ENCODE peak calls at places on chromosomes 2 and 18, in nine cellular contexts. W is HAP-1; U is naive thymus-derived CD4-positive, alpha-beta T cell; R is ovary; P is uterus; Y is heart right ventricle; D is adrenal gland; G is transverse colon; V is cardiac fibroblast. O is an unnamed sample.

GRCh38 chr2:190320696-190321095 is 1.1 kb upstream of the HIBCH start:
- DNase-seq in W (no peak), U (no peak), R (no peak), P (no peak), Y (no peak), D (no peak), G (no peak), V (no peak), O (no peak)

GRCh38 chr18:35549515-35549914 is 32.0 kb upstream of the GALNT1 start:
- DNase-seq in W (no peak), U (no peak), R (no peak), P (no peak), Y (no peak), D (no peak), G (no peak), V (no peak), O (no peak)

GRCh38 chr2:200454839-200455801 is 54.7 kb downstream of the KCTD18 start:
- DNase-seq in W (no peak), U (no peak), R (no peak), P (no peak), Y (no peak), D (peak), G (no peak), V (peak), O (peak)

GRCh38 chr2:134333646-134334189 is 79.8 kb downstream of the MGAT5 start:
- DNase-seq in W (no peak), U (no peak), R (no peak), P (no peak), Y (peak), D (no peak), G (no peak), V (peak), O (no peak)

GRCh38 chr2:240983996-240984498 is 14.4 kb upstream of the SNED1 start:
- DNase-seq in W (no peak), U (no peak), R (peak), P (peak), Y (no peak), D (peak), G (peak), V (no peak), O (no peak)

GRCh38 chr2:120715356-120715755 is 20.3 kb upstream of the GLI2 start:
- DNase-seq in W (no peak), U (no peak), R (no peak), P (no peak), Y (no peak), D (no peak), G (no peak), V (no peak), O (peak)

GRCh38 chr2:45567974-45568789 is 42.9 kb downstream of the SRBD1 start:
- DNase-seq in W (no peak), U (peak), R (no peak), P (no peak), Y (no peak), D (no peak), G (no peak), V (peak), O (no peak)

GRCh38 chr2:217972037-217972436 is 30.8 kb downstream of the TNS1 start:
- DNase-seq in W (no peak), U (no peak), R (no peak), P (no peak), Y (no peak), D (no peak), G (no peak), V (no peak), O (no peak)

GRCh38 chr2:5803547-5803946 is 111.4 kb downstream of the SOX11 start:
- DNase-seq in W (no peak), U (no peak), R (no peak), P (no peak), Y (no peak), D (no peak), G (no peak), V (no peak), O (peak)

GRCh38 chr2:207248702-207249355 is 83.1 kb upstream of the KLF7 start:
- DNase-seq in W (no peak), U (no peak), R (no peak), P (no peak), Y (no peak), D (no peak), G (no peak), V (peak), O (peak)

GRCh38 chr18:79754831-79755351 is 42.8 kb upstream of the KCNG2 start:
- DNase-seq in W (no peak), U (no peak), R (no peak), P (no peak), Y (no peak), D (no peak), G (no peak), V (no peak), O (no peak)

GRCh38 chr2:195779491-195779890 is 122.5 kb downstream of the SLC39A10 start:
- DNase-seq in W (no peak), U (no peak), R (no peak), P (no peak), Y (no peak), D (no peak), G (no peak), V (peak), O (peak)

GRCh38 chr2:69013837-69014796 is 1.1 kb downstream of the ANTXR1 start:
- DNase-seq in W (no peak), U (no peak), R (no peak), P (peak), Y (no peak), D (no peak), G (no peak), V (peak), O (peak)

GRCh38 chr18:9707381-9708056 is 582 bp upstream of the RAB31 start:
- DNase-seq in W (no peak), U (no peak), R (no peak), P (peak), Y (no peak), D (no peak), G (no peak), V (peak), O (no peak)

GRCh38 chr18:58838165-58838860 is 26.4 kb upstream of the ZNF532 start:
- DNase-seq in W (peak), U (no peak), R (no peak), P (no peak), Y (no peak), D (no peak), G (no peak), V (no peak), O (no peak)

GRCh38 chr2:1704606-1705556 is 39.4 kb downstream of the PXDN start:
- DNase-seq in W (no peak), U (no peak), R (no peak), P (no peak), Y (peak), D (no peak), G (no peak), V (peak), O (peak)

GRCh38 chr2:44952143-44952805 is 10.8 kb downstream of the SIX3 start:
- DNase-seq in W (no peak), U (no peak), R (no peak), P (no peak), Y (no peak), D (peak), G (peak), V (peak), O (peak)

GRCh38 chr18:47981320-47981719 is 50.9 kb upstream of the SMAD2 start:
- DNase-seq in W (peak), U (no peak), R (no peak), P (no peak), Y (no peak), D (no peak), G (no peak), V (no peak), O (no peak)

GRCh38 chr2:12331698-12332097 is 385.0 kb upstream of the TRIB2 start:
- DNase-seq in W (no peak), U (no peak), R (no peak), P (no peak), Y (no peak), D (no peak), G (no peak), V (no peak), O (no peak)

GRCh38 chr2:46540496-46541342 is 61.4 kb downstream of the TMEM247 start:
- DNase-seq in W (no peak), U (no peak), R (no peak), P (peak), Y (peak), D (peak), G (no peak), V (peak), O (peak)

GRCh38 chr2:162261032-162261945 is 18.0 kb upstream of the FAP start:
- DNase-seq in W (peak), U (no peak), R (no peak), P (no peak), Y (peak), D (peak), G (peak), V (peak), O (peak)

GRCh38 chr2:233075966-233076339 is 15.8 kb downstream of the INPP5D start:
- DNase-seq in W (no peak), U (peak), R (no peak), P (no peak), Y (no peak), D (no peak), G (peak), V (no peak), O (no peak)

GRCh38 chr2:55459278-55459677 is 39.6 kb upstream of the CCDC88A start:
- DNase-seq in W (no peak), U (no peak), R (no peak), P (no peak), Y (no peak), D (no peak), G (no peak), V (no peak), O (no peak)

GRCh38 chr2:55459741-55460274 is 40.2 kb upstream of the CCDC88A start:
- DNase-seq in W (no peak), U (no peak), R (no peak), P (no peak), Y (no peak), D (no peak), G (no peak), V (no peak), O (no peak)

GRCh38 chr2:55461679-55462078 is 42.0 kb upstream of the CCDC88A start:
- DNase-seq in W (no peak), U (no peak), R (no peak), P (no peak), Y (no peak), D (no peak), G (no peak), V (no peak), O (no peak)

GRCh38 chr2:55460562-55460961 is 40.9 kb upstream of the CCDC88A start:
- DNase-seq in W (no peak), U (no peak), R (no peak), P (no peak), Y (no peak), D (no peak), G (no peak), V (peak), O (no peak)
- H3K4me3 ChIP-seq in W (no peak), U (no peak), R (no peak), P (no peak), Y (no peak), D (no peak), G (no peak), V (no peak), O (no peak)

GRCh38 chr2:137262600-137262999 is 497.3 kb downstream of the THSD7B start:
- DNase-seq in W (peak), U (no peak), R (no peak), P (no peak), Y (no peak), D (no peak), G (no peak), V (no peak), O (no peak)
- H3K4me3 ChIP-seq in W (no peak), U (no peak), R (no peak), P (no peak), Y (no peak), D (no peak), G (no peak), V (no peak), O (no peak)

GRCh38 chr2:209763106-209763505 is 8.5 kb upstream of the UNC80 start:
- DNase-seq in W (no peak), U (no peak), R (no peak), P (no peak), Y (no peak), D (no peak), G (no peak), V (no peak), O (no peak)

GRCh38 chr2:209767316-209767715 is 4.3 kb upstream of the UNC80 start:
- DNase-seq in W (no peak), U (no peak), R (no peak), P (no peak), Y (no peak), D (no peak), G (no peak), V (no peak), O (no peak)

GRCh38 chr2:209768557-209768956 is 3.1 kb upstream of the UNC80 start:
- DNase-seq in W (no peak), U (no peak), R (no peak), P (no peak), Y (no peak), D (no peak), G (no peak), V (no peak), O (no peak)

GRCh38 chr2:209762564-209762963 is 9.1 kb upstream of the UNC80 start:
- DNase-seq in W (no peak), U (no peak), R (no peak), P (no peak), Y (no peak), D (no peak), G (no peak), V (peak), O (no peak)

GRCh38 chr2:209766613-209767012 is 5.0 kb upstream of the UNC80 start:
- DNase-seq in W (no peak), U (no peak), R (no peak), P (no peak), Y (no peak), D (no peak), G (no peak), V (no peak), O (no peak)
- H3K4me3 ChIP-seq in W (no peak), U (no peak), R (no peak), P (no peak), Y (no peak), D (no peak), G (no peak), V (no peak), O (no peak)

GRCh38 chr2:31810200-31810917 is 200.4 kb downstream of the MEMO1 start:
- DNase-seq in W (no peak), U (no peak), R (no peak), P (no peak), Y (no peak), D (no peak), G (no peak), V (no peak), O (no peak)

GRCh38 chr2:31802711-31803110 is 208.1 kb downstream of the MEMO1 start:
- DNase-seq in W (no peak), U (no peak), R (no peak), P (no peak), Y (no peak), D (no peak), G (no peak), V (no peak), O (no peak)

DNA sequence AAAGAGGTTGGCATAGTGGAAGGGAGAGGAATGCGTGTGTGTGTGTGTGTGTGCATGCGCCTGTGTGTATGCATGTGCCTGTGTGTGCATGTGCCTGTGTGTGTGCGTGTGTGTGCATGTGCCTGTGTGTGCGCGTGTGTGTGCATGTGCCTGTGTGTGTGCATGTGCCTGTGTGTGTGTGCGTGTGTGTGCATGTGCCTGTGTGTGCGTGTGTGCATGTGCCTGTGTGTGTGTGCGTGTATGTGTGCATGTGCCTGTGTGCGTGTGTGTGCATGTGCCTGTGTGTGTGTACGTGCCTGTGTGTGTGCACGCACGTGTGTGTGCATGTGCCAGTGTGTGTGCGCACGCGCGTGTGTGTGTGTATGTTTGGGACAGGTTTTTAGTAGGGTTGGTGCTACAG is 205.1 kb downstream of the MEMO1 start:
- DNase-seq in W (no peak), U (no peak), R (no peak), P (no peak), Y (no peak), D (no peak), G (no peak), V (no peak), O (no peak)
- H3K4me3 ChIP-seq in W (no peak), U (no peak), R (no peak), P (no peak), Y (no peak), D (no peak), G (no peak), V (no peak), O (no peak)

GRCh38 chr2:231394201-231395141 is 1.0 kb upstream of the B3GNT7 start:
- DNase-seq in W (no peak), U (no peak), R (no peak), P (no peak), Y (no peak), D (no peak), G (no peak), V (no peak), O (no peak)

GRCh38 chr2:231396058-231396821 is 730 bp downstream of the B3GNT7 start:
- DNase-seq in W (no peak), U (no peak), R (no peak), P (no peak), Y (no peak), D (no peak), G (no peak), V (no peak), O (no peak)

GRCh38 chr2:231397011-231397927 is 1.8 kb downstream of the B3GNT7 start:
- DNase-seq in W (no peak), U (no peak), R (no peak), P (no peak), Y (no peak), D (no peak), G (no peak), V (no peak), O (no peak)

GRCh38 chr2:231393149-231394131 is 2.1 kb upstream of the B3GNT7 start:
- DNase-seq in W (no peak), U (no peak), R (no peak), P (no peak), Y (no peak), D (no peak), G (no peak), V (no peak), O (no peak)

DNA sequence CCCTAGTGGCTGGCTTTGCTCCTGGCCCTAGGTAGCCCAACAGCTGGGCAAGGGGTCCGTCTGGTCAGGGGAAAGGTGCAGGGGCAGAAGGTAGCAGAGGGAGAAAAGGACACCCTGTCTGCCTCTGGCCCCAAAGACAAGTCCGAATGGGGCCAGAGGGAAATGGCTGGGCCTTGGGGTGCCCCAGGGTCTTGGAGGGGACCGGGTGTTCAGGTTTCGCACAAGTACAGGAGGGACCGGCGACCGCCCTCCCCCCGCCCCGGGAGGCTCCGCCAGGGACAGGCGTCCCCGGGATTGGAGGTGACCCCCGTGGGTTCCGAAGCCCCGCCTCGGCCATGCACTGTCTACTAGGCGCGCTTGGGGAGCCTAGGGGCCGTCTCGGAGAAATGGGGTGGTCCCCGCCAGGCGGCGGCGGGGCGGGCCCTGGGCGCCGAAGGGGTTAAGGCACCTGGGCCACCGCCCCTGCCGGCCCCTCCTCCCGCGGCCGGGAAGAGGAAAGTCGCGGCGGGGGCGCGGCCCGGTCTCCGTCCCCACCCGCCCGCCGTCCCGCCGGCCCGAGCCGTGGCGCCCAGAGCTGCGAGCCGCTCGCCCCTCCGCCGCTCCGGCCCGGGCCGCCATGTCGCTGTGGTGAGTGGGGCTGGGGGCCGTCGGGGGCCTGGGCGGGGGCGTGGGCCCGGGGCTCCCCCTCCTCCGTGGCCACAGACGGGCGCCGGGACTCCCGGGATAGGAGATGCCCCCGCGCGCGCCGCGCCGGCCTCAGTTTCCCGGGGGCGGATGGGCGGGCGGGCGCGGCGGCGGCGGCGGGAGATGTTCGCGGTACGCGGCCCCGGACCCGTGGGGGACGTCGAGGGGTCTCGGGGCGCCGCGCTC is at the start of gene B3GNT7:
- DNase-seq in W (no peak), U (no peak), R (peak), P (no peak), Y (no peak), D (no peak), G (peak), V (no peak), O (no peak)
- H3K4me3 ChIP-seq in W (no peak), U (no peak), R (peak), P (peak), Y (peak), D (peak), G (peak), V (peak), O (no peak)

GRCh38 chr2:127423476-127423840 is 5.2 kb downstream of the PROC start:
- DNase-seq in W (no peak), U (no peak), R (no peak), P (no peak), Y (no peak), D (no peak), G (peak), V (no peak), O (no peak)
- H3K4me3 ChIP-seq in W (peak), U (no peak), R (no peak), P (peak), Y (peak), D (peak), G (peak), V (peak), O (peak)

GRCh38 chr2:235492850-235493344 is 946 bp upstream of the AGAP1 start:
- DNase-seq in W (no peak), U (no peak), R (no peak), P (peak), Y (no peak), D (peak), G (no peak), V (no peak), O (no peak)
- H3K4me3 ChIP-seq in W (peak), U (no peak), R (peak), P (peak), Y (peak), D (peak), G (peak), V (peak), O (peak)

O was measured in MG63.